ENCODE peak calls at places on chromosome 10, in four cellular contexts. N is ovary; V is CD8-positive, alpha-beta T cell; R is cardiac muscle cell. Z is an unnamed sample.

GRCh38 chr10:78451592-78451991 is 417.9 kb downstream of the RPS24 start:
- DNase-seq in N (peak; percentile 63), V (no peak), R (no peak), Z (no peak)

GRCh38 chr10:42827201-42827600 is 44.6 kb downstream of the BMS1 start:
- DNase-seq in N (no peak), V (no peak), R (no peak), Z (no peak)

GRCh38 chr10:73649876-73650536 is 5.8 kb downstream of the SYNPO2L start:
- DNase-seq in N (no peak), V (no peak), R (no peak), Z (no peak)

GRCh38 chr10:89792187-89792586 is 90.8 kb downstream of the KIF20B start:
- DNase-seq in N (no peak), V (no peak), R (no peak), Z (no peak)

GRCh38 chr10:12723240-12723639 is 278.3 kb downstream of the CCDC3 start:
- DNase-seq in N (no peak), V (no peak), R (no peak), Z (no peak)

GRCh38 chr10:124043310-124044142 is 49.9 kb downstream of the CHST15 start:
- DNase-seq in N (no peak), V (no peak), R (no peak), Z (no peak)

GRCh38 chr10:132540456-132540855 is 2.9 kb downstream of the INPP5A start:
- DNase-seq in N (peak; percentile 39), V (no peak), R (no peak), Z (no peak)

GRCh38 chr10:103616705-103617361 is 123.3 kb downstream of the NEURL1 start:
- DNase-seq in N (peak; percentile 82), V (no peak), R (no peak), Z (peak; percentile 74)

GRCh38 chr10:131438665-131439064 is 127.1 kb upstream of the TCERG1L start:
- DNase-seq in N (no peak), V (no peak), R (no peak), Z (no peak)

GRCh38 chr10:93751832-93752231 is 5.9 kb upstream of the LGI1 start:
- DNase-seq in N (no peak), V (no peak), R (peak; percentile 43), Z (no peak)

GRCh38 chr10:13718820-13719219 is 132.1 kb downstream of the PRPF18 start:
- DNase-seq in N (no peak), V (no peak), R (no peak), Z (no peak)

GRCh38 chr10:119305860-119306513 is 98.6 kb downstream of the GRK5 start:
- DNase-seq in N (peak; percentile 73), V (peak; percentile 89), R (no peak), Z (peak; percentile 49)

GRCh38 chr10:114304566-114305421 is 65.7 kb downstream of the VWA2 start:
- DNase-seq in N (peak; percentile 57), V (peak; percentile 66), R (peak; percentile 58), Z (no peak)

GRCh38 chr10:58393317-58393716 is 8.1 kb downstream of the TFAM start:
- DNase-seq in N (no peak), V (no peak), R (no peak), Z (no peak)

GRCh38 chr10:12797471-12798262 is 203.8 kb downstream of the CCDC3 start:
- DNase-seq in N (no peak), V (no peak), R (no peak), Z (no peak)

GRCh38 chr10:14087585-14087984 is 243.1 kb downstream of the FRMD4A start:
- DNase-seq in N (no peak), V (no peak), R (no peak), Z (no peak)

GRCh38 chr10:3972460-3973366 is 187.7 kb upstream of the KLF6 start:
- DNase-seq in N (no peak), V (peak; percentile 44), R (no peak), Z (no peak)

GRCh38 chr10:78335691-78336401 is 302.2 kb downstream of the RPS24 start:
- DNase-seq in N (peak; percentile 38), V (peak; percentile 4), R (no peak), Z (peak; percentile 19)

GRCh38 chr10:73887038-73888015 is 13.0 kb upstream of the CAMK2G start:
- DNase-seq in N (peak; percentile 78), V (no peak), R (no peak), Z (peak; percentile 52)

GRCh38 chr10:37774351-37774750 is 83.1 kb downstream of the ZNF248 start:
- DNase-seq in N (no peak), V (no peak), R (no peak), Z (no peak)

GRCh38 chr10:58625070-58625469 is 112.4 kb downstream of the BICC1 start:
- DNase-seq in N (no peak), V (no peak), R (no peak), Z (no peak)

GRCh38 chr10:117152668-117153067 is 14.6 kb upstream of the VAX1 start:
- DNase-seq in N (no peak), V (no peak), R (no peak), Z (no peak)
- H3K27me3 ChIP-seq in N (no peaks in the 10 kb centered on the region), V (peaks cover 8% of the 10 kb centered on the region), R (peaks cover 92% of the 10 kb centered on the region), Z (peaks cover 69% of the 10 kb centered on the region)

DNA sequence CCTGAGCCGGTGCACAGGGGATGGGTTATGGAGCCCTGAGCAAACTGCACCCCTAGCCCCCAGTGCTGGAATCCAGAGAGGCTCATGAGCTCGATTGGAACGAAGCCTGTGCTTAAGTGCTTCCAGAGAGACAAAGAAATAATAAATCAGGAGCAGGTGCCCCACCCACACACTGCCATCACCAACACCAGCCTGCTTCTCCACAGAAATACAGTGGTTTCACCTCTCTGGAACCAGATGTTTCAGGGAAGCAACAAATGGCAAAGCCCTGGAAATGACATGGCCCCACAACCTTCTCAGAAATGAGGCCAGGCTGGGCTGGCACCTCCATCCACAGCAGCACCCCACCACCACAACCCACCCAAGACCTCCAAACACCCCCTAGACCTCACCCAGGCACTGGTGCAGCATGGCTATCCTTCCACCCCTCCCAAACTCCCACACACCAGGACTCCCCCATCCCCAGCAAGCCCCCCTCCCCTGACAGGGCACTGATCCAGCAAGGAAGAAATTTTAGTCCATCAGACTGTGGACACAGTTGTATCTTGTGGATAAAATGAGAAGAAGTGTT is 4.1 kb upstream of the SLC18A3 start:
- DNase-seq in N (no peak), V (no peak), R (no peak), Z (no peak)
- H3K27me3 ChIP-seq in N (no peaks in the 10 kb centered on the region), V (no peaks in the 10 kb centered on the region), R (peaks cover 92% of the 10 kb centered on the region), Z (peaks cover 2% of the 10 kb centered on the region)

GRCh38 chr10:29882766-29883165 is 176.6 kb downstream of the JCAD start:
- DNase-seq in N (no peak), V (no peak), R (no peak), Z (no peak)
- H3K27me3 ChIP-seq in N (no peaks in the 10 kb centered on the region), V (no peaks in the 10 kb centered on the region), R (no peaks in the 10 kb centered on the region), Z (no peaks in the 10 kb centered on the region)

GRCh38 chr10:71782221-71782916 is 9.0 kb upstream of the VSIR start:
- DNase-seq in N (peak; percentile 10), V (no peak), R (no peak), Z (no peak)

GRCh38 chr10:71782917-71783490 is 9.7 kb upstream of the VSIR start:
- DNase-seq in N (no peak), V (no peak), R (no peak), Z (no peak)

GRCh38 chr10:71783917-71784678 is 10.8 kb upstream of the VSIR start:
- DNase-seq in N (peak; percentile 13), V (no peak), R (no peak), Z (no peak)

GRCh38 chr10:71780722-71781121 is 7.4 kb upstream of the VSIR start:
- DNase-seq in N (no peak), V (no peak), R (no peak), Z (no peak)

GRCh38 chr10:71784679-71785272 is 11.5 kb upstream of the VSIR start:
- DNase-seq in N (peak; percentile 11), V (no peak), R (no peak), Z (no peak)
- H3K27me3 ChIP-seq in N (no peaks in the 10 kb centered on the region), V (no peaks in the 10 kb centered on the region), R (peaks cover 5% of the 10 kb centered on the region), Z (no peaks in the 10 kb centered on the region)

Z was measured in tibial nerve.